ENCODE peak calls at places on chromosomes 5 and 9, in six cellular contexts. One of them, this sample, is unnamed.

GRCh38 chr5:7662289-7662688 is 188.6 kb downstream of the CFAP90 start:
- DNase-seq in activated T-helper 1 cell treated with anti-CD3 and anti-CD28 coated beads, Interleukin-12 subunit alpha, Interleukin-12 subunit beta, Interleukin-2, Interleukin-4 antibody, amounts not matched to agents 30 ng/mL and 10 ng/mL and 1 ng/mL, durations not matched to agents 14 hours and 24 hours and 36 hours: no peak
- DNase-seq in activated CD4-positive, alpha-beta T cell treated with anti-CD3 and anti-CD28 coated beads, Interleukin-2, amount 10 ng/mL, durations not matched to agents 7 days and 5 days: no peak
- DNase-seq in RPMI7951: no peak
- DNase-seq in body of pancreas: no peak
- DNase-seq in epithelial cell of esophagus: no peak
- DNase-seq in this sample: no peak

GRCh38 chr5:25439025-25439424 is 794.2 kb upstream of the CDH10 start:
- DNase-seq in body of pancreas: no peak
- DNase-seq in RPMI7951: no peak
- DNase-seq in activated CD4-positive, alpha-beta T cell treated with anti-CD3 and anti-CD28 coated beads, Interleukin-2, amount 10 ng/mL, durations not matched to agents 7 days and 5 days: no peak
- DNase-seq in activated T-helper 1 cell treated with anti-CD3 and anti-CD28 coated beads, Interleukin-12 subunit alpha, Interleukin-12 subunit beta, Interleukin-2, Interleukin-4 antibody, amounts not matched to agents 30 ng/mL and 10 ng/mL and 1 ng/mL, durations not matched to agents 14 hours and 24 hours and 36 hours: no peak
- DNase-seq in epithelial cell of esophagus: no peak
- DNase-seq in this sample: no peak

GRCh38 chr5:173864126-173865075 is 23.7 kb upstream of the CPEB4 start:
- DNase-seq in activated T-helper 1 cell treated with anti-CD3 and anti-CD28 coated beads, Interleukin-12 subunit alpha, Interleukin-12 subunit beta, Interleukin-2, Interleukin-4 antibody, amounts not matched to agents 30 ng/mL and 10 ng/mL and 1 ng/mL, durations not matched to agents 14 hours and 24 hours and 36 hours: no peak
- DNase-seq in RPMI7951: no peak
- DNase-seq in activated CD4-positive, alpha-beta T cell treated with anti-CD3 and anti-CD28 coated beads, Interleukin-2, amount 10 ng/mL, durations not matched to agents 7 days and 5 days: no peak
- DNase-seq in epithelial cell of esophagus: no peak
- DNase-seq in body of pancreas: no peak
- DNase-seq in this sample: no peak

GRCh38 chr5:35205606-35206005 is 24.7 kb downstream of the PRLR start:
- DNase-seq in epithelial cell of esophagus: no peak
- DNase-seq in body of pancreas: no peak
- DNase-seq in RPMI7951: no peak
- DNase-seq in activated T-helper 1 cell treated with anti-CD3 and anti-CD28 coated beads, Interleukin-12 subunit alpha, Interleukin-12 subunit beta, Interleukin-2, Interleukin-4 antibody, amounts not matched to agents 30 ng/mL and 10 ng/mL and 1 ng/mL, durations not matched to agents 14 hours and 24 hours and 36 hours: no peak
- DNase-seq in activated CD4-positive, alpha-beta T cell treated with anti-CD3 and anti-CD28 coated beads, Interleukin-2, amount 10 ng/mL, durations not matched to agents 7 days and 5 days: no peak
- DNase-seq in this sample: no peak

GRCh38 chr9:17837931-17838330 is 259.1 kb downstream of the SH3GL2 start:
- DNase-seq in activated T-helper 1 cell treated with anti-CD3 and anti-CD28 coated beads, Interleukin-12 subunit alpha, Interleukin-12 subunit beta, Interleukin-2, Interleukin-4 antibody, amounts not matched to agents 30 ng/mL and 10 ng/mL and 1 ng/mL, durations not matched to agents 14 hours and 24 hours and 36 hours: no peak
- DNase-seq in epithelial cell of esophagus: no peak
- DNase-seq in RPMI7951: no peak
- DNase-seq in body of pancreas: no peak
- DNase-seq in activated CD4-positive, alpha-beta T cell treated with anti-CD3 and anti-CD28 coated beads, Interleukin-2, amount 10 ng/mL, durations not matched to agents 7 days and 5 days: no peak
- DNase-seq in this sample: no peak

GRCh38 chr9:79489241-79490000 is 82.3 kb upstream of the TLE4 start:
- DNase-seq in activated T-helper 1 cell treated with anti-CD3 and anti-CD28 coated beads, Interleukin-12 subunit alpha, Interleukin-12 subunit beta, Interleukin-2, Interleukin-4 antibody, amounts not matched to agents 30 ng/mL and 10 ng/mL and 1 ng/mL, durations not matched to agents 14 hours and 24 hours and 36 hours: no peak
- DNase-seq in activated CD4-positive, alpha-beta T cell treated with anti-CD3 and anti-CD28 coated beads, Interleukin-2, amount 10 ng/mL, durations not matched to agents 7 days and 5 days: no peak
- DNase-seq in RPMI7951: peak; percentile 90
- DNase-seq in epithelial cell of esophagus: peak; percentile 43
- DNase-seq in body of pancreas: peak; percentile 34
- DNase-seq in this sample: no peak

GRCh38 chr9:85056203-85056572 is 386.7 kb downstream of the NTRK2 start:
- DNase-seq in activated T-helper 1 cell treated with anti-CD3 and anti-CD28 coated beads, Interleukin-12 subunit alpha, Interleukin-12 subunit beta, Interleukin-2, Interleukin-4 antibody, amounts not matched to agents 30 ng/mL and 10 ng/mL and 1 ng/mL, durations not matched to agents 14 hours and 24 hours and 36 hours: no peak
- DNase-seq in epithelial cell of esophagus: no peak
- DNase-seq in activated CD4-positive, alpha-beta T cell treated with anti-CD3 and anti-CD28 coated beads, Interleukin-2, amount 10 ng/mL, durations not matched to agents 7 days and 5 days: no peak
- DNase-seq in body of pancreas: no peak
- DNase-seq in RPMI7951: no peak
- DNase-seq in this sample: no peak

GRCh38 chr5:180787025-180787424 is 15.6 kb downstream of the MGAT1 start:
- DNase-seq in RPMI7951: no peak
- DNase-seq in epithelial cell of esophagus: no peak
- DNase-seq in body of pancreas: no peak
- DNase-seq in activated T-helper 1 cell treated with anti-CD3 and anti-CD28 coated beads, Interleukin-12 subunit alpha, Interleukin-12 subunit beta, Interleukin-2, Interleukin-4 antibody, amounts not matched to agents 30 ng/mL and 10 ng/mL and 1 ng/mL, durations not matched to agents 14 hours and 24 hours and 36 hours: no peak
- DNase-seq in activated CD4-positive, alpha-beta T cell treated with anti-CD3 and anti-CD28 coated beads, Interleukin-2, amount 10 ng/mL, durations not matched to agents 7 days and 5 days: no peak
- DNase-seq in this sample: no peak

GRCh38 chr9:73176450-73176875 is 24.8 kb downstream of the ANXA1 start:
- DNase-seq in activated T-helper 1 cell treated with anti-CD3 and anti-CD28 coated beads, Interleukin-12 subunit alpha, Interleukin-12 subunit beta, Interleukin-2, Interleukin-4 antibody, amounts not matched to agents 30 ng/mL and 10 ng/mL and 1 ng/mL, durations not matched to agents 14 hours and 24 hours and 36 hours: no peak
- DNase-seq in epithelial cell of esophagus: peak; percentile 82
- DNase-seq in activated CD4-positive, alpha-beta T cell treated with anti-CD3 and anti-CD28 coated beads, Interleukin-2, amount 10 ng/mL, durations not matched to agents 7 days and 5 days: no peak
- DNase-seq in body of pancreas: no peak
- DNase-seq in RPMI7951: peak; percentile 92
- DNase-seq in this sample: no peak

GRCh38 chr5:34487202-34487879 is 168.8 kb upstream of the RAI14 start:
- DNase-seq in body of pancreas: peak; percentile 48
- DNase-seq in activated T-helper 1 cell treated with anti-CD3 and anti-CD28 coated beads, Interleukin-12 subunit alpha, Interleukin-12 subunit beta, Interleukin-2, Interleukin-4 antibody, amounts not matched to agents 30 ng/mL and 10 ng/mL and 1 ng/mL, durations not matched to agents 14 hours and 24 hours and 36 hours: no peak
- DNase-seq in RPMI7951: peak; percentile 75
- DNase-seq in activated CD4-positive, alpha-beta T cell treated with anti-CD3 and anti-CD28 coated beads, Interleukin-2, amount 10 ng/mL, durations not matched to agents 7 days and 5 days: no peak
- DNase-seq in epithelial cell of esophagus: peak; percentile 95
- DNase-seq in this sample: no peak

GRCh38 chr9:87567047-87567446 is 69.4 kb downstream of the DAPK1 start:
- DNase-seq in body of pancreas: no peak
- DNase-seq in activated T-helper 1 cell treated with anti-CD3 and anti-CD28 coated beads, Interleukin-12 subunit alpha, Interleukin-12 subunit beta, Interleukin-2, Interleukin-4 antibody, amounts not matched to agents 30 ng/mL and 10 ng/mL and 1 ng/mL, durations not matched to agents 14 hours and 24 hours and 36 hours: no peak
- DNase-seq in RPMI7951: no peak
- DNase-seq in activated CD4-positive, alpha-beta T cell treated with anti-CD3 and anti-CD28 coated beads, Interleukin-2, amount 10 ng/mL, durations not matched to agents 7 days and 5 days: no peak
- DNase-seq in epithelial cell of esophagus: no peak
- DNase-seq in this sample: no peak

GRCh38 chr5:168287362-168287761 is 4.1 kb upstream of the WWC1 start:
- DNase-seq in epithelial cell of esophagus: no peak
- DNase-seq in activated T-helper 1 cell treated with anti-CD3 and anti-CD28 coated beads, Interleukin-12 subunit alpha, Interleukin-12 subunit beta, Interleukin-2, Interleukin-4 antibody, amounts not matched to agents 30 ng/mL and 10 ng/mL and 1 ng/mL, durations not matched to agents 14 hours and 24 hours and 36 hours: no peak
- DNase-seq in activated CD4-positive, alpha-beta T cell treated with anti-CD3 and anti-CD28 coated beads, Interleukin-2, amount 10 ng/mL, durations not matched to agents 7 days and 5 days: no peak
- DNase-seq in RPMI7951: no peak
- DNase-seq in body of pancreas: no peak
- DNase-seq in this sample: no peak

GRCh38 chr5:95380103-95380628 is 11.0 kb upstream of the FAM81B start:
- DNase-seq in activated CD4-positive, alpha-beta T cell treated with anti-CD3 and anti-CD28 coated beads, Interleukin-2, amount 10 ng/mL, durations not matched to agents 7 days and 5 days: no peak
- DNase-seq in activated T-helper 1 cell treated with anti-CD3 and anti-CD28 coated beads, Interleukin-12 subunit alpha, Interleukin-12 subunit beta, Interleukin-2, Interleukin-4 antibody, amounts not matched to agents 30 ng/mL and 10 ng/mL and 1 ng/mL, durations not matched to agents 14 hours and 24 hours and 36 hours: no peak
- DNase-seq in body of pancreas: no peak
- DNase-seq in RPMI7951: no peak
- DNase-seq in epithelial cell of esophagus: no peak
- DNase-seq in this sample: no peak

GRCh38 chr9:116572095-116572748 is 114.9 kb upstream of the TRIM32 start:
- DNase-seq in activated CD4-positive, alpha-beta T cell treated with anti-CD3 and anti-CD28 coated beads, Interleukin-2, amount 10 ng/mL, durations not matched to agents 7 days and 5 days: peak; percentile 15
- DNase-seq in activated T-helper 1 cell treated with anti-CD3 and anti-CD28 coated beads, Interleukin-12 subunit alpha, Interleukin-12 subunit beta, Interleukin-2, Interleukin-4 antibody, amounts not matched to agents 30 ng/mL and 10 ng/mL and 1 ng/mL, durations not matched to agents 14 hours and 24 hours and 36 hours: no peak
- DNase-seq in body of pancreas: peak; percentile 93
- DNase-seq in RPMI7951: peak; percentile 73
- DNase-seq in epithelial cell of esophagus: peak; percentile 67
- DNase-seq in this sample: no peak

GRCh38 chr9:90142580-90142979 is 500.0 kb downstream of the DIRAS2 start:
- DNase-seq in activated CD4-positive, alpha-beta T cell treated with anti-CD3 and anti-CD28 coated beads, Interleukin-2, amount 10 ng/mL, durations not matched to agents 7 days and 5 days: peak; percentile 69
- DNase-seq in body of pancreas: peak; percentile 76
- DNase-seq in RPMI7951: peak; percentile 18
- DNase-seq in epithelial cell of esophagus: peak; percentile 63
- DNase-seq in activated T-helper 1 cell treated with anti-CD3 and anti-CD28 coated beads, Interleukin-12 subunit alpha, Interleukin-12 subunit beta, Interleukin-2, Interleukin-4 antibody, amounts not matched to agents 30 ng/mL and 10 ng/mL and 1 ng/mL, durations not matched to agents 14 hours and 24 hours and 36 hours: peak; percentile 14
- DNase-seq in this sample: no peak

GRCh38 chr5:33167541-33167940 is 273.2 kb upstream of the TARS1 start:
- DNase-seq in RPMI7951: no peak
- DNase-seq in epithelial cell of esophagus: no peak
- DNase-seq in body of pancreas: no peak
- DNase-seq in activated CD4-positive, alpha-beta T cell treated with anti-CD3 and anti-CD28 coated beads, Interleukin-2, amount 10 ng/mL, durations not matched to agents 7 days and 5 days: no peak
- DNase-seq in activated T-helper 1 cell treated with anti-CD3 and anti-CD28 coated beads, Interleukin-12 subunit alpha, Interleukin-12 subunit beta, Interleukin-2, Interleukin-4 antibody, amounts not matched to agents 30 ng/mL and 10 ng/mL and 1 ng/mL, durations not matched to agents 14 hours and 24 hours and 36 hours: no peak
- DNase-seq in this sample: no peak

GRCh38 chr5:65925601-65926275 is 637 bp upstream of the ERBIN start:
- DNase-seq in RPMI7951: peak; percentile 84
- DNase-seq in activated T-helper 1 cell treated with anti-CD3 and anti-CD28 coated beads, Interleukin-12 subunit alpha, Interleukin-12 subunit beta, Interleukin-2, Interleukin-4 antibody, amounts not matched to agents 30 ng/mL and 10 ng/mL and 1 ng/mL, durations not matched to agents 14 hours and 24 hours and 36 hours: peak; percentile 74
- DNase-seq in epithelial cell of esophagus: peak; percentile 86
- DNase-seq in activated CD4-positive, alpha-beta T cell treated with anti-CD3 and anti-CD28 coated beads, Interleukin-2, amount 10 ng/mL, durations not matched to agents 7 days and 5 days: peak; percentile 79
- DNase-seq in body of pancreas: peak; percentile 83
- DNase-seq in this sample: peak; percentile 77

GRCh38 chr9:3434594-3434993 is 91.2 kb downstream of the RFX3 start:
- DNase-seq in activated CD4-positive, alpha-beta T cell treated with anti-CD3 and anti-CD28 coated beads, Interleukin-2, amount 10 ng/mL, durations not matched to agents 7 days and 5 days: no peak
- DNase-seq in body of pancreas: no peak
- DNase-seq in RPMI7951: no peak
- DNase-seq in epithelial cell of esophagus: peak; percentile 90
- DNase-seq in activated T-helper 1 cell treated with anti-CD3 and anti-CD28 coated beads, Interleukin-12 subunit alpha, Interleukin-12 subunit beta, Interleukin-2, Interleukin-4 antibody, amounts not matched to agents 30 ng/mL and 10 ng/mL and 1 ng/mL, durations not matched to agents 14 hours and 24 hours and 36 hours: no peak
- DNase-seq in this sample: no peak

GRCh38 chr9:123421801-123422455 is 65.9 kb downstream of the CRB2 start:
- DNase-seq in epithelial cell of esophagus: no peak
- DNase-seq in body of pancreas: no peak
- DNase-seq in RPMI7951: no peak
- DNase-seq in activated T-helper 1 cell treated with anti-CD3 and anti-CD28 coated beads, Interleukin-12 subunit alpha, Interleukin-12 subunit beta, Interleukin-2, Interleukin-4 antibody, amounts not matched to agents 30 ng/mL and 10 ng/mL and 1 ng/mL, durations not matched to agents 14 hours and 24 hours and 36 hours: no peak
- DNase-seq in activated CD4-positive, alpha-beta T cell treated with anti-CD3 and anti-CD28 coated beads, Interleukin-2, amount 10 ng/mL, durations not matched to agents 7 days and 5 days: no peak
- DNase-seq in this sample: no peak